ENCODE peak calls at places on chromosomes 3 and 15, in ten cellular contexts. R is head of caudate nucleus, N is PC-9, A is fibroblast of lung, T is NCI-H524, C is activated T-cell treated with anti-CD3 and anti-CD28 coated beads for 1 hour, X is amniotic epithelial cell, G is EL, Z is Caki2, M is hypothalamus. E is an unnamed sample.

GRCh38 chr15:92638291-92638708 is 17.3 kb downstream of the FAM174B start:
- DNase-seq in X (no peak), A (peak), C (no peak), T (peak), N (peak), Z (peak), G (no peak), R (no peak), M (no peak), E (no peak)

GRCh38 chr3:14461748-14462324 is 59.4 kb downstream of the SLC6A6 start:
- DNase-seq in T (peak), C (peak), N (no peak), M (no peak), Z (no peak), X (peak), G (peak), A (peak), R (peak), E (no peak)

GRCh38 chr3:66441124-66441523 is 59.7 kb downstream of the LRIG1 start:
- DNase-seq in M (no peak), G (peak), A (peak), R (no peak), X (peak), Z (no peak), N (peak), T (peak), C (no peak), E (no peak)

GRCh38 chr15:40937762-40938529 is 8.8 kb downstream of the DLL4 start:
- DNase-seq in C (no peak), X (peak), M (no peak), T (peak), Z (peak), A (no peak), N (peak), G (peak), R (no peak), E (peak)

GRCh38 chr3:152404976-152405375 is 136.2 kb downstream of the MBNL1 start:
- DNase-seq in T (no peak), R (no peak), C (no peak), M (no peak), G (no peak), X (no peak), N (no peak), Z (no peak), A (no peak), E (no peak)

GRCh38 chr15:66101715-66102395 is 151.7 kb downstream of the MEGF11 start:
- DNase-seq in T (peak), M (no peak), X (no peak), N (no peak), A (no peak), Z (no peak), R (no peak), G (no peak), C (no peak), E (no peak)

GRCh38 chr3:195302436-195302835 is 31.5 kb upstream of the XXYLT1 start:
- DNase-seq in N (no peak), G (peak), X (no peak), C (no peak), Z (peak), T (no peak), M (no peak), A (peak), R (no peak), E (no peak)

GRCh38 chr15:64155802-64156651 is 4.5 kb downstream of the SNX22 start:
- DNase-seq in R (no peak), Z (no peak), N (no peak), T (no peak), M (no peak), C (no peak), A (no peak), G (no peak), X (no peak), E (no peak)

GRCh38 chr3:136276049-136276755 is 26.1 kb downstream of the PCCB start:
- DNase-seq in G (no peak), C (no peak), M (no peak), N (no peak), T (no peak), R (no peak), A (peak), X (no peak), Z (no peak), E (no peak)

GRCh38 chr15:25936004-25936403 is 72.9 kb upstream of the ATP10A start:
- DNase-seq in N (no peak), M (no peak), A (no peak), G (no peak), T (no peak), C (no peak), R (no peak), Z (no peak), X (no peak), E (no peak)